ENCODE peak calls at places on chromosomes 4 and X, in ten cellular contexts. T is GM13976, C is breast epithelium, X is esophagus muscularis mucosa, K is epithelial cell of esophagus, Z is GM13977, M is Peyer's patch, Q is neural crest cell, N is MCF 10A, S is right lobe of liver. F is an unnamed sample.

GRCh38 chr4:167031534-167032156 is 202.6 kb downstream of the SPOCK3 start:
- DNase-seq in T (no peak), Z (no peak), Q (no peak), M (no peak), N (peak), X (no peak), C (no peak), K (peak), S (no peak), F (no peak)

GRCh38 chr4:37815591-37815990 is 10.9 kb upstream of the PGM2 start:
- DNase-seq in X (no peak), M (no peak), T (no peak), S (no peak), C (no peak), Q (no peak), K (no peak), N (no peak), Z (no peak), F (no peak)

GRCh38 chr4:189126040-189126439 is 814.6 kb upstream of the FRG1 start:
- DNase-seq in M (no peak), C (no peak), T (no peak), N (no peak), X (no peak), Q (no peak), S (no peak), K (no peak), Z (no peak), F (no peak)

GRCh38 chr4:187071896-187072295 is 348.2 kb upstream of the FAT1 start:
- DNase-seq in N (no peak), C (no peak), K (no peak), Z (no peak), S (no peak), Q (no peak), X (no peak), M (no peak), T (no peak), F (no peak)

GRCh38 chr4:98794565-98795205 is 134.2 kb downstream of the EIF4E start:
- DNase-seq in C (no peak), N (peak), T (no peak), K (peak), X (no peak), M (no peak), Z (no peak), Q (no peak), S (no peak), F (peak)

GRCh38 chr4:95516528-95517011 is 32.2 kb downstream of the UNC5C start:
- DNase-seq in C (no peak), X (no peak), K (no peak), Q (no peak), S (no peak), N (no peak), M (no peak), T (no peak), Z (no peak), F (no peak)

GRCh38 chr4:15754323-15754722 is 23.8 kb upstream of the CD38 start:
- DNase-seq in T (no peak), X (no peak), Z (no peak), C (no peak), K (no peak), N (no peak), Q (no peak), M (no peak), S (no peak), F (no peak)

GRCh38 chrX:81261576-81261975 is 59.7 kb downstream of the SH3BGRL start:
- DNase-seq in Q (no peak), T (no peak), N (peak), Z (no peak), C (no peak), S (no peak), M (no peak), X (no peak), K (peak), F (no peak)

GRCh38 chr4:37440519-37440900 is 196.0 kb downstream of the NWD2 start:
- DNase-seq in Z (no peak), N (no peak), C (no peak), Q (no peak), S (no peak), K (peak), M (no peak), X (no peak), T (no peak), F (no peak)

GRCh38 chr4:172169871-172170270 is 356.7 kb downstream of the GALNTL6 start:
- DNase-seq in Q (no peak), T (no peak), K (no peak), S (no peak), M (no peak), Z (no peak), X (no peak), C (no peak), N (no peak), F (no peak)

GRCh38 chr4:186724861-186725419 is 1.3 kb upstream of the FAT1 start:
- DNase-seq in Q (peak), S (no peak), M (no peak), K (peak), C (no peak), N (peak), Z (peak), X (peak), T (no peak), F (no peak)

GRCh38 chrX:114046695-114047279 is 537.1 kb upstream of the HTR2C start:
- DNase-seq in Z (no peak), X (no peak), N (no peak), M (no peak), S (no peak), T (no peak), K (no peak), C (no peak), Q (no peak), F (no peak)

GRCh38 chr4:113141901-113142346 is 92.5 kb downstream of the ANK2 start:
- DNase-seq in T (peak), Z (peak), Q (no peak), X (no peak), N (no peak), C (no peak), M (no peak), S (no peak), K (no peak), F (peak)

GRCh38 chrX:11064851-11065600 is 46.1 kb upstream of the HCCS start:
- DNase-seq in X (no peak), Z (no peak), Q (no peak), K (peak), C (no peak), M (no peak), N (peak), S (no peak), T (no peak), F (peak)

GRCh38 chr4:67749286-67749685 is 4.9 kb downstream of the GNRHR start:
- DNase-seq in Z (no peak), M (no peak), K (no peak), T (no peak), N (no peak), X (no peak), S (no peak), Q (no peak), C (no peak), F (no peak)

GRCh38 chr4:38989487-38989886 is 42.7 kb downstream of the TMEM156 start:
- DNase-seq in S (no peak), C (no peak), Z (no peak), T (no peak), X (no peak), M (no peak), Q (no peak), K (peak), N (peak), F (no peak)

GRCh38 chr4:37802068-37802666 is 24.3 kb upstream of the PGM2 start:
- DNase-seq in Q (peak), C (peak), X (no peak), Z (no peak), T (no peak), M (peak), S (no peak), K (peak), N (peak), F (no peak)

GRCh38 chr4:26406346-26406975 is 83.8 kb downstream of the CCKAR start:
- DNase-seq in Z (no peak), X (no peak), M (no peak), K (peak), C (no peak), T (no peak), S (no peak), Q (no peak), N (peak), F (no peak)

DNA sequence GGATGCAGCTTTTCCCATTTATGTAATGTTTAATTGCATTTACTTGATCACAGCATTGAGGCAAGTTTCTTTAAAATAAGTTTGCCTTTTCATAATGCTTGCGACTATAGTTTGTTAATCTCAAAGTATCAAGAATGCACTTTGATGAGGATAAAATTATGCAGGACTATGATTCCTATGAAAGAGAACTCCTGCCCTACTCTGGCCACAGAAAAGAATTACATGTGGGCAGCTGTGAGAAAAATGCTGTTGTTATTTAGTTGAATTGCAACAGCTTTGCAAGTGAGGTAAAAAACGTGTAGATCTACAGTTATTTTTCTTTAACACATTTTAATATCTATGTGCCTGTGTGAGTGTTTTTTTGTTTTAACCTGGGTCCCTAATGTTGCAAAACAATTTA is 12.5 kb upstream of the OSTC start:
- DNase-seq in X (no peak), T (no peak), S (no peak), Z (no peak), M (no peak), K (no peak), C (no peak), N (no peak), Q (no peak), F (no peak)
- TF ChIP-seq CTCF in X (no peak), T (no peak), S (no peak), Z (no peak), M (no peak), K (no peak), C (no peak), N (peak), Q (no peak), F (no peak)

GRCh38 chr4:114417214-114417613 is 181.4 kb upstream of the UGT8 start:
- DNase-seq in N (peak), C (no peak), T (no peak), X (no peak), Q (no peak), Z (peak), K (peak), S (no peak), M (no peak), F (no peak)
- TF ChIP-seq CTCF in N (no peak), C (no peak), T (no peak), X (no peak), Q (peak), Z (no peak), K (no peak), S (no peak), M (no peak), F (no peak)

DNA sequence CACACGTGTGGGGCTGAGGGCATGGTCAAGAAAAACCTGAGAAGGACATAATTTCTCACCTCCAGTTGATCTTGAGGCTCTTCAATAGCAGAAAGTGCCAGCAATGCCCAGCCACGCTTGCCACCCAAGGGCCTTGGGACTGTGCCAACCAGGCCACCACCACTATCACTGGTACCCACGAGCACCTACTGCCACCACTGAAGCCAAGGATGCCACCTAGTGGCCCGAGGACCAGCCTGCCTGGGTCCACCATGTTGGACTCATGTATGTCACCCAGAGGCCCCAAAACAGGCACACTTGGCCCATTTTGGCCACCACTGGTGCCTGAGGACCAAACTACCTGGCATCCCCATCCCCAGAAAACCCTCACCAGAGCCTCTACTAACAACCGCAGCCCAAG is 191.8 kb downstream of the ADAM29 start:
- DNase-seq in C (no peak), M (no peak), K (no peak), N (no peak), Q (no peak), X (no peak), Z (no peak), T (no peak), S (no peak), F (no peak)
- TF ChIP-seq CTCF in C (no peak), M (no peak), K (no peak), N (no peak), Q (no peak), X (no peak), Z (peak), T (peak), S (no peak), F (no peak)

DNA sequence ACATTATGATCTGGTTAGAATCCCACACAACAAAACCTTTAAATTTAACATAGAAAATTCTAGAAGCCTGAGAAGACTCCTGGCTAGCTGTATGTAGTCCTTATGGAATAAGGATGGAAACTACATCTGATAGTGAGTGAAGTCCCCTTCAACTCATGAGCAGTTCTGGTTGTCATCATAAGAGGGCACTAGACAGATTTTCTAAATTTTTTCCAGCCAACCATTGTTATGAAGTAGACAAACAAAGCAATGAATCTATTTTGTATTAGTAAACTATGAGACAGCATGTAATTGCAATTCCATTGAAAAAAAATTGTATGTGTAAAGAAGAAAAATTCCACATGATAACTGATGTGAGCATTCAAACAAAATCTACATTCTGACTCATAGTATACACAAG is 35.2 kb downstream of the PWWP3B start:
- DNase-seq in Q (no peak), C (no peak), N (no peak), Z (no peak), M (no peak), S (no peak), K (peak), T (no peak), X (no peak), F (no peak)
- TF ChIP-seq CTCF in Q (no peak), C (no peak), N (no peak), Z (no peak), M (no peak), S (no peak), K (peak), T (no peak), X (no peak), F (no peak)

DNA sequence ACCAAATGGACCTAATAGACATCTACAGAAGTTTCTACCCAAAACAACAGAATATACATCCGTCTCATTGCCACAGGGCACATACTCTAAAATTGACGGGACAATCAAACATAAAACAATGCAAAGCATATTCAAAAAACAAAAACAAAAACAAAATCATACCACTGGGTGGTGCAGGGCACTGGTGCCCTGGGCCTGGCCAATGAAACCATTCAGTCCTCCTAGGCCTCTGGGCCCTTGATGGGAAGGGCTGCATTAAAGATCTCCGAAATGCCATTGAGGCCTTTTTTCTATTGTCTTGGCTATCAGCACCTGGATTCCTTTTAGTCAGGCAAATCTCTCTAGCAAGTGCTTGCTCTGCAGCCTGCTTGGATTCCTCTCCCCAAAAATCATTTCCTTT is 213.9 kb upstream of the ZCCHC13 start:
- DNase-seq in T (no peak), M (no peak), Z (no peak), Q (no peak), S (no peak), K (no peak), N (no peak), X (no peak), C (no peak), F (no peak)
- TF ChIP-seq CTCF in T (no peak), M (no peak), Z (no peak), Q (no peak), S (no peak), K (no peak), N (no peak), X (no peak), C (no peak), F (no peak)

GRCh38 chr4:56007154-56007553 is 58.4 kb downstream of the CEP135 start:
- DNase-seq in S (no peak), X (no peak), Q (no peak), M (no peak), Z (no peak), K (no peak), N (no peak), C (no peak), T (no peak), F (no peak)
- TF ChIP-seq CTCF in S (no peak), X (no peak), Q (no peak), M (no peak), Z (no peak), K (no peak), N (no peak), C (no peak), T (no peak), F (no peak)

DNA sequence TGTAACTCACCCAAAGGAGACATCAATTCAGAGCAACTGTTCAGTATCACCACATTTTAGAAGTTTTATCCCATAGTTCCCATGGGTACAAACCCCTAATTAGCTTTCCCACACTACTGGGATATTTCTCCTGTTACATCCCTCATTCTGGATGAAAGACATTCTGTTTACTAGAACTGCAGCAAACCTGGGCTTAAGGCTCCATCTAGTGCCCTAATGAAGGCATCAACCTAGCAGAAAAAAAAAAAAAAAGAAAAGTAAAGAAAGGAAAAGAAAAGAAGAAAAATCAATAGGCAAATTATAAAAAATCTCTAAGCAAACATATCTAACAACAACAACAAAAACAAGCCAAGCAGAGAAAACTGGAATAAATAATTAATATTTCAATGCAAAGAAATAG is 133.7 kb upstream of the CPXCR1 start:
- DNase-seq in S (no peak), C (no peak), Q (no peak), X (no peak), T (no peak), K (peak), M (no peak), N (peak), Z (no peak), F (no peak)
- TF ChIP-seq CTCF in S (peak), C (no peak), Q (peak), X (no peak), T (peak), K (no peak), M (no peak), N (peak), Z (peak), F (no peak)

GRCh38 chrX:36957425-36958328 is 50.5 kb upstream of the FAM47C start:
- DNase-seq in Z (no peak), S (peak), T (no peak), M (no peak), Q (peak), X (no peak), C (no peak), K (peak), N (no peak), F (no peak)
- TF ChIP-seq CTCF in Z (no peak), S (no peak), T (no peak), M (no peak), Q (peak), X (no peak), C (no peak), K (no peak), N (no peak), F (no peak)

DNA sequence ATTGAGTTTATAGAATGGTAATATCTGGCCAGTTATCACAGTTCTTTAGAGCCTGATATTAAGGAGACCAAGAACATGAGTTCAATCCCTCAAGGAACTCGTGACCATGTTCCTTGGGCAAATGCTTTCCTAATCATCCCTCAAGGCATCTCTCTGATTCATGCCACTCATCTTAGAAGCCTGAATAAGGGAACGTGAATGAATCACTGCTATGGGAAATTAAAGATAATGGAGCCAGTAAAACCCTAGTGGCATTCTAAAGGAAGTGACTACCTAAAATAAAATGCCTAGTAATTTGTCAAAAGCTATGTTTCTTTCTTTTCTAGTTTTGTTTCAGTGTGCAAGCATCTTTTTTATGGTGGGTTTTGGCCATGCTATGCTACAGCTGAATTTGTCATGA is 1161.3 kb downstream of the C4orf33 start:
- DNase-seq in Z (no peak), S (no peak), M (no peak), Q (no peak), K (peak), N (peak), X (no peak), C (no peak), T (no peak), F (peak)
- TF ChIP-seq CTCF in Z (no peak), S (no peak), M (no peak), Q (no peak), K (peak), N (no peak), X (no peak), C (no peak), T (no peak), F (no peak)

F was measured in AG04449.